ENCODE peak calls at places on chromosomes 6 and 20, in six cellular contexts. Y is sigmoid colon; B is CD4-positive, alpha-beta memory T cell; C is lower lobe of right lung; E is ovary; M is mammary epithelial cell. L is an unnamed sample.

GRCh38 chr6:33428219-33428890 is 8.5 kb downstream of the SYNGAP1 start:
- DNase-seq in Y (no peak), B (no peak), C (peak), E (no peak), M (peak), L (peak)

GRCh38 chr6:33566182-33567084 is 13.6 kb downstream of the BAK1 start:
- DNase-seq in Y (no peak), B (no peak), C (no peak), E (no peak), M (peak), L (no peak)

GRCh38 chr6:116975600-116975999 is 98.6 kb downstream of the RFX6 start:
- DNase-seq in Y (no peak), B (no peak), C (no peak), E (no peak), M (peak), L (no peak)

GRCh38 chr6:47787620-47788497 is 6.0 kb downstream of the OPN5 start:
- DNase-seq in Y (peak), B (peak), C (peak), E (peak), M (peak), L (peak)

GRCh38 chr6:47655719-47656595 is 42.4 kb upstream of the ADGRF4 start:
- DNase-seq in Y (no peak), B (no peak), C (no peak), E (no peak), M (peak), L (peak)

GRCh38 chr6:35484921-35485392 is 11.9 kb downstream of the TEAD3 start:
- DNase-seq in Y (peak), B (no peak), C (no peak), E (no peak), M (peak), L (no peak)

GRCh38 chr6:36906539-36906938 is 20.8 kb downstream of the C6orf89 start:
- DNase-seq in Y (no peak), B (no peak), C (peak), E (no peak), M (no peak), L (no peak)

GRCh38 chr20:60270341-60270740 is 312.1 kb downstream of the CDH26 start:
- DNase-seq in Y (no peak), B (no peak), C (no peak), E (no peak), M (no peak), L (no peak)

GRCh38 chr6:47044418-47044817 is 2.3 kb upstream of the ADGRF1 start:
- DNase-seq in Y (no peak), B (no peak), C (no peak), E (no peak), M (peak), L (no peak)

GRCh38 chr6:42984924-42985475 is 630 bp downstream of the PPP2R5D start:
- DNase-seq in Y (no peak), B (peak), C (no peak), E (no peak), M (no peak), L (no peak)

GRCh38 chr6:14871196-14871595 is 374.7 kb upstream of the JARID2 start:
- DNase-seq in Y (no peak), B (no peak), C (no peak), E (no peak), M (no peak), L (no peak)

GRCh38 chr6:34904990-34905613 is 16.0 kb downstream of the ANKS1A start:
- DNase-seq in Y (no peak), B (no peak), C (no peak), E (no peak), M (no peak), L (no peak)

GRCh38 chr6:144134737-144135136 is 15.6 kb upstream of the STX11 start:
- DNase-seq in Y (no peak), B (no peak), C (no peak), E (no peak), M (no peak), L (no peak)

GRCh38 chr20:2700913-2701620 is 8.5 kb downstream of the EBF4 start:
- DNase-seq in Y (no peak), B (no peak), C (no peak), E (no peak), M (no peak), L (no peak)

GRCh38 chr20:44494266-44494665 is 18.6 kb downstream of the TTPAL start:
- DNase-seq in Y (no peak), B (no peak), C (no peak), E (no peak), M (peak), L (no peak)

GRCh38 chr6:118617350-118617957 is 33.9 kb downstream of the CEP85L start:
- DNase-seq in Y (no peak), B (no peak), C (no peak), E (no peak), M (no peak), L (no peak)

GRCh38 chr6:90955246-90955645 is 368.4 kb upstream of the MAP3K7 start:
- DNase-seq in Y (no peak), B (no peak), C (no peak), E (no peak), M (no peak), L (no peak)

GRCh38 chr6:154509421-154510143 is 903 bp downstream of the CNKSR3 start:
- DNase-seq in Y (peak), B (no peak), C (peak), E (peak), M (peak), L (no peak)

GRCh38 chr6:38715016-38715809 is at the start of gene DNAH8:
- DNase-seq in Y (no peak), B (no peak), C (no peak), E (no peak), M (no peak), L (no peak)

GRCh38 chr6:95991906-95992305 is 23.9 kb upstream of the FUT9 start:
- DNase-seq in Y (no peak), B (no peak), C (no peak), E (no peak), M (no peak), L (no peak)

GRCh38 chr20:16707674-16708073 is 22.2 kb upstream of the SNRPB2 start:
- DNase-seq in Y (no peak), B (no peak), C (no peak), E (no peak), M (peak), L (no peak)

GRCh38 chr20:61776491-61776890 is 289.2 kb downstream of the TAF4 start:
- DNase-seq in Y (no peak), B (no peak), C (peak), E (no peak), M (no peak), L (no peak)

GRCh38 chr20:45041464-45042337 is 59.2 kb downstream of the KCNS1 start:
- DNase-seq in Y (no peak), B (no peak), C (no peak), E (no peak), M (peak), L (no peak)

GRCh38 chr6:41427642-41428401 is 92.4 kb downstream of the NCR2 start:
- DNase-seq in Y (peak), B (no peak), C (peak), E (peak), M (peak), L (no peak)

GRCh38 chr6:33851959-33852358 is 48.2 kb upstream of the MLN start:
- DNase-seq in Y (no peak), B (peak), C (no peak), E (no peak), M (no peak), L (peak)

GRCh38 chr6:156485145-156485544 is 292.0 kb upstream of the ARID1B start:
- DNase-seq in Y (no peak), B (no peak), C (no peak), E (no peak), M (no peak), L (no peak)

GRCh38 chr20:18513208-18513607 is 5.5 kb downstream of the SEC23B start:
- DNase-seq in Y (no peak), B (no peak), C (no peak), E (no peak), M (no peak), L (no peak)

GRCh38 chr20:23331450-23331849 is 19.1 kb upstream of the NXT1 start:
- DNase-seq in Y (peak), B (no peak), C (no peak), E (no peak), M (no peak), L (no peak)

GRCh38 chr6:10441004-10441654 is 26.3 kb upstream of the TFAP2A start:
- DNase-seq in Y (no peak), B (no peak), C (no peak), E (no peak), M (peak), L (no peak)

GRCh38 chr6:2021713-2022125 is 223.7 kb downstream of the GMDS start:
- DNase-seq in Y (peak), B (no peak), C (peak), E (peak), M (peak), L (no peak)

GRCh38 chr6:144064402-144064830 is 31.0 kb downstream of the SF3B5 start:
- DNase-seq in Y (peak), B (peak), C (peak), E (peak), M (no peak), L (peak)

GRCh38 chr6:75296811-75297779 is 12.5 kb upstream of the TMEM30A start:
- DNase-seq in Y (no peak), B (peak), C (no peak), E (no peak), M (peak), L (no peak)

GRCh38 chr6:131952886-131953509 is 1.8 kb upstream of the CCN2 start:
- DNase-seq in Y (no peak), B (no peak), C (no peak), E (no peak), M (no peak), L (no peak)

GRCh38 chr6:120031837-120032236 is 682.3 kb upstream of the MAN1A1 start:
- DNase-seq in Y (no peak), B (no peak), C (no peak), E (no peak), M (no peak), L (no peak)

GRCh38 chr6:16413399-16413798 is 175.0 kb downstream of the GMPR start:
- DNase-seq in Y (no peak), B (no peak), C (no peak), E (no peak), M (no peak), L (no peak)

GRCh38 chr20:23118144-23118543 is 32.0 kb upstream of the CD93 start:
- DNase-seq in Y (peak), B (no peak), C (no peak), E (no peak), M (no peak), L (no peak)

GRCh38 chr20:53678990-53679596 is 85.5 kb upstream of the ZNF217 start:
- DNase-seq in Y (no peak), B (no peak), C (no peak), E (no peak), M (no peak), L (no peak)

GRCh38 chr6:89941031-89941775 is 46.9 kb downstream of the GJA10 start:
- DNase-seq in Y (no peak), B (no peak), C (peak), E (peak), M (no peak), L (no peak)
- H3K27ac ChIP-seq in Y (no peak), B (no peak), C (peak), E (no peak), M (no peak), L (no peak)

GRCh38 chr20:38094968-38095689 is 61.6 kb downstream of the RPRD1B start:
- DNase-seq in Y (no peak), B (no peak), C (no peak), E (no peak), M (no peak), L (no peak)

GRCh38 chr20:38092260-38092857 is 58.8 kb downstream of the RPRD1B start:
- DNase-seq in Y (no peak), B (no peak), C (no peak), E (no peak), M (no peak), L (no peak)

GRCh38 chr20:38094373-38094775 is 60.8 kb downstream of the RPRD1B start:
- DNase-seq in Y (peak), B (peak), C (no peak), E (no peak), M (peak), L (peak)

GRCh38 chr20:38091447-38092216 is 58.1 kb downstream of the RPRD1B start:
- DNase-seq in Y (no peak), B (no peak), C (no peak), E (no peak), M (no peak), L (no peak)

GRCh38 chr20:38093641-38094077 is 60.1 kb downstream of the RPRD1B start:
- DNase-seq in Y (no peak), B (no peak), C (no peak), E (no peak), M (no peak), L (no peak)
- H3K27ac ChIP-seq in Y (no peak), B (no peak), C (no peak), E (no peak), M (no peak), L (peak)

GRCh38 chr20:6784767-6785166 is 17.3 kb downstream of the BMP2 start:
- DNase-seq in Y (no peak), B (no peak), C (no peak), E (no peak), M (no peak), L (no peak)

GRCh38 chr20:6783752-6784725 is 16.6 kb downstream of the BMP2 start:
- DNase-seq in Y (no peak), B (no peak), C (no peak), E (no peak), M (no peak), L (no peak)

GRCh38 chr20:6786548-6786947 is 19.1 kb downstream of the BMP2 start:
- DNase-seq in Y (no peak), B (no peak), C (no peak), E (no peak), M (no peak), L (no peak)
- H3K27ac ChIP-seq in Y (no peak), B (no peak), C (no peak), E (no peak), M (no peak), L (no peak)

DNA sequence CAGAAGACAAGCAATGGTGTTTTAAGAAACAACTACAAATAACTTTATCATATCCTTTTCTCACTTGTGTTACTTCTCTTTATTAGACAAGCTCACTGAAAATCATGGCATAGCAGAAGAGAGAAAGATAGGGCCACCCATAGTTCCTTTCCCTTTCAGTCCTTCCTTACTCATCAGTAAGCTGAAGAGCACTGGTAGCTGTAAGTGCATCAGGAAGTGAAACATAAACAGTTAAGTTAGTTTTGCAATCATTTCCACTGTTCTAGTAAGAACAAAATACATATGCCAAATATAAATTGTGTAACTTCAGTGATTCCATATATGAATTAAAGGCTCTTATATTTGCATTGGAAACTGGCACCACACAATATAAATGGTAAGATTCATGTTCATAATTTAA is 220.0 kb downstream of the HACE1 start:
- DNase-seq in Y (no peak), B (no peak), C (no peak), E (no peak), M (peak), L (no peak)
- H3K27ac ChIP-seq in Y (no peak), B (no peak), C (peak), E (no peak), M (no peak), L (no peak)

GRCh38 chr6:152636675-152637421 is at the start of gene SYNE1:
- DNase-seq in Y (peak), B (no peak), C (peak), E (peak), M (no peak), L (no peak)
- H3K27ac ChIP-seq in Y (peak), B (peak), C (peak), E (peak), M (no peak), L (no peak)

GRCh38 chr6:134288538-134289203 is 29.2 kb downstream of the SGK1 start:
- DNase-seq in Y (no peak), B (peak), C (no peak), E (no peak), M (peak), L (peak)

GRCh38 chr6:134289204-134289575 is 28.7 kb downstream of the SGK1 start:
- DNase-seq in Y (no peak), B (no peak), C (no peak), E (no peak), M (no peak), L (no peak)

GRCh38 chr6:134282816-134283215 is 35.1 kb downstream of the SGK1 start:
- DNase-seq in Y (no peak), B (no peak), C (no peak), E (no peak), M (no peak), L (no peak)

GRCh38 chr6:134291156-134291555 is 26.8 kb downstream of the SGK1 start:
- DNase-seq in Y (no peak), B (no peak), C (no peak), E (no peak), M (no peak), L (no peak)

DNA sequence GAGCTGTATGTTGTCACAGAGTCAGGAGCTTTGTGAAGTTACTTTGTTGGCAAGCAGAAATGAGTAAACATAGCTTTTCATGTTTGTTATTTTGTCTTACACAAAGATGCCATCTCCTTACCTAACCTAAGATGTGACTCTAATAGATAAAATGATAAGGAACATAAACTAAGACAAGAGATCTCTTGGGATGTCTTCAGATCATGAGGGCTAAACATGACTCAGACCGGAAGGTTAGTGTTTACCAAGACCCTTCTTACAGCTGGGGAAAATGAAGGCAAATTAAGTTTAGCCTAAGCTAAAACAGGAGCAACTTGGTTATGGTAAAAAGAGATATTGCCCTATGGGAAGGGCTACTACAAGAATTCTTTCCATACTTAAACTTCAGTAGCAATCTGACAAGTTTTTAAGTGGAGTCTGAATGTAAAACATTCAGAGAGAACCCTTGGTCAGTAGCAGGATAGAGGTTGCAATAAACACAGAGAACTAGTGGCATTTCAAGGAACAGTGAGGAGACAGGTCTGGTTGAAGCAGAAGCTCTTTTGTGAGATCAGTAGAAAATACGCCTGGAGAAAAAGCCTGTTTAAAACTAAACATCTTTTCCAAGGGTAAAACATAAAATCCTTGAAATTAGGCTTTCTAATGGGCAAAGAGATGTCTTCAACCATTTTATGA is 29.9 kb downstream of the SGK1 start:
- DNase-seq in Y (no peak), B (no peak), C (no peak), E (no peak), M (peak), L (no peak)
- H3K27ac ChIP-seq in Y (no peak), B (no peak), C (peak), E (no peak), M (peak), L (no peak)

GRCh38 chr6:7249391-7249790 is 63.6 kb downstream of the SSR1 start:
- DNase-seq in Y (no peak), B (no peak), C (no peak), E (no peak), M (no peak), L (no peak)
- H3K27ac ChIP-seq in Y (no peak), B (no peak), C (no peak), E (no peak), M (no peak), L (no peak)

L was measured in CD4-positive, CD25-positive, alpha-beta regulatory T cell.